ENCODE peak calls at places on chromosomes 16 and 17, in six cellular contexts. One of them, this sample, is unnamed. For H3K27me3, the result is how much of the 10 kb centered on the place peaks cover.

GRCh38 chr17:55420776-55421178 is 858 bp downstream of the MMD start:
- DNase-seq in tibial nerve: peak
- DNase-seq in IMR-90: no peak
- DNase-seq in right lobe of liver: peak
- DNase-seq in breast epithelium: peak
- DNase-seq in esophagus squamous epithelium: no peak
- DNase-seq in this sample: peak

GRCh38 chr17:62109378-62109902 is 44.4 kb upstream of the MED13 start:
- DNase-seq in tibial nerve: no peak
- DNase-seq in IMR-90: peak
- DNase-seq in right lobe of liver: peak
- DNase-seq in breast epithelium: no peak
- DNase-seq in esophagus squamous epithelium: no peak
- DNase-seq in this sample: peak

GRCh38 chr16:76639685-76640289 is 362.6 kb downstream of the CNTNAP4 start:
- DNase-seq in tibial nerve: no peak
- DNase-seq in IMR-90: peak
- DNase-seq in right lobe of liver: peak
- DNase-seq in breast epithelium: no peak
- DNase-seq in esophagus squamous epithelium: no peak
- DNase-seq in this sample: no peak

GRCh38 chr16:51151435-51151950 is 423 bp upstream of the SALL1 start:
- DNase-seq in tibial nerve: no peak
- DNase-seq in IMR-90: peak
- DNase-seq in right lobe of liver: peak
- DNase-seq in breast epithelium: no peak
- DNase-seq in esophagus squamous epithelium: no peak
- DNase-seq in this sample: peak

GRCh38 chr16:20740901-20741491 is 622 bp downstream of the THUMPD1 start:
- DNase-seq in tibial nerve: peak
- DNase-seq in IMR-90: peak
- DNase-seq in right lobe of liver: peak
- DNase-seq in breast epithelium: peak
- DNase-seq in esophagus squamous epithelium: peak
- DNase-seq in this sample: peak

GRCh38 chr16:30539000-30539964 is 4.6 kb upstream of the ZNF747 start:
- DNase-seq in tibial nerve: no peak
- DNase-seq in IMR-90: no peak
- DNase-seq in right lobe of liver: no peak
- DNase-seq in breast epithelium: no peak
- DNase-seq in esophagus squamous epithelium: no peak
- DNase-seq in this sample: no peak

GRCh38 chr16:77789646-77790370 is 1.4 kb downstream of the VAT1L start:
- DNase-seq in tibial nerve: no peak
- DNase-seq in IMR-90: no peak
- DNase-seq in right lobe of liver: no peak
- DNase-seq in breast epithelium: no peak
- DNase-seq in esophagus squamous epithelium: no peak
- DNase-seq in this sample: no peak

GRCh38 chr17:71234349-71234748 is 886.5 kb upstream of the SOX9 start:
- DNase-seq in tibial nerve: no peak
- DNase-seq in IMR-90: no peak
- DNase-seq in right lobe of liver: no peak
- DNase-seq in breast epithelium: no peak
- DNase-seq in esophagus squamous epithelium: no peak
- DNase-seq in this sample: no peak

GRCh38 chr17:67994827-67995567 is 1.3 kb downstream of the C17orf58 start:
- DNase-seq in tibial nerve: no peak
- DNase-seq in IMR-90: peak
- DNase-seq in right lobe of liver: peak
- DNase-seq in breast epithelium: no peak
- DNase-seq in esophagus squamous epithelium: no peak
- DNase-seq in this sample: no peak

GRCh38 chr17:1912146-1912545 is 82.3 kb downstream of the RPA1 start:
- DNase-seq in tibial nerve: no peak
- DNase-seq in IMR-90: no peak
- DNase-seq in right lobe of liver: no peak
- DNase-seq in breast epithelium: no peak
- DNase-seq in esophagus squamous epithelium: no peak
- DNase-seq in this sample: no peak
- H3K27me3 ChIP-seq in tibial nerve: half or more
- H3K27me3 ChIP-seq in IMR-90: half or more
- H3K27me3 ChIP-seq in right lobe of liver: under half
- H3K27me3 ChIP-seq in breast epithelium: under half
- H3K27me3 ChIP-seq in esophagus squamous epithelium: under half
- H3K27me3 ChIP-seq in this sample: under half

GRCh38 chr17:64777413-64778101 is 115.5 kb upstream of the SMURF2 start:
- DNase-seq in tibial nerve: no peak
- DNase-seq in IMR-90: no peak
- DNase-seq in right lobe of liver: no peak
- DNase-seq in breast epithelium: no peak
- DNase-seq in esophagus squamous epithelium: no peak
- DNase-seq in this sample: no peak
- H3K4me3 ChIP-seq in tibial nerve: peak
- H3K4me3 ChIP-seq in IMR-90: no peak
- H3K4me3 ChIP-seq in right lobe of liver: no peak
- H3K4me3 ChIP-seq in breast epithelium: peak
- H3K4me3 ChIP-seq in esophagus squamous epithelium: peak
- H3K4me3 ChIP-seq in this sample: peak

GRCh38 chr16:8831450-8832382 is 34.1 kb downstream of the PMM2 start:
- DNase-seq in tibial nerve: no peak
- DNase-seq in IMR-90: no peak
- DNase-seq in right lobe of liver: no peak
- DNase-seq in breast epithelium: no peak
- DNase-seq in esophagus squamous epithelium: no peak
- DNase-seq in this sample: no peak
- TF ChIP-seq POLR2A in tibial nerve: no peak
- TF ChIP-seq POLR2A in IMR-90: no peak
- TF ChIP-seq POLR2A in right lobe of liver: no peak
- TF ChIP-seq POLR2A in breast epithelium: no peak
- TF ChIP-seq POLR2A in esophagus squamous epithelium: no peak
- TF ChIP-seq POLR2A in this sample: no peak

GRCh38 chr17:8072339-8072726 is 15.2 kb downstream of the ALOX12B start:
- DNase-seq in tibial nerve: no peak
- DNase-seq in IMR-90: no peak
- DNase-seq in right lobe of liver: no peak
- DNase-seq in breast epithelium: no peak
- DNase-seq in esophagus squamous epithelium: no peak
- DNase-seq in this sample: no peak

GRCh38 chr17:8075574-8076342 is 11.8 kb downstream of the ALOX12B start:
- DNase-seq in tibial nerve: no peak
- DNase-seq in IMR-90: no peak
- DNase-seq in right lobe of liver: no peak
- DNase-seq in breast epithelium: no peak
- DNase-seq in esophagus squamous epithelium: no peak
- DNase-seq in this sample: no peak

GRCh38 chr17:8075081-8075480 is 12.4 kb downstream of the ALOX12B start:
- DNase-seq in tibial nerve: no peak
- DNase-seq in IMR-90: no peak
- DNase-seq in right lobe of liver: no peak
- DNase-seq in breast epithelium: no peak
- DNase-seq in esophagus squamous epithelium: no peak
- DNase-seq in this sample: no peak

GRCh38 chr17:8072727-8073461 is 14.6 kb downstream of the ALOX12B start:
- DNase-seq in tibial nerve: no peak
- DNase-seq in IMR-90: no peak
- DNase-seq in right lobe of liver: no peak
- DNase-seq in breast epithelium: no peak
- DNase-seq in esophagus squamous epithelium: no peak
- DNase-seq in this sample: no peak

GRCh38 chr17:8073627-8074485 is 13.7 kb downstream of the ALOX12B start:
- DNase-seq in tibial nerve: no peak
- DNase-seq in IMR-90: peak
- DNase-seq in right lobe of liver: peak
- DNase-seq in breast epithelium: peak
- DNase-seq in esophagus squamous epithelium: no peak
- DNase-seq in this sample: peak
- H3K27me3 ChIP-seq in tibial nerve: half or more
- H3K27me3 ChIP-seq in IMR-90: half or more
- H3K27me3 ChIP-seq in right lobe of liver: under half
- H3K27me3 ChIP-seq in breast epithelium: under half
- H3K27me3 ChIP-seq in esophagus squamous epithelium: under half
- H3K27me3 ChIP-seq in this sample: under half

DNA sequence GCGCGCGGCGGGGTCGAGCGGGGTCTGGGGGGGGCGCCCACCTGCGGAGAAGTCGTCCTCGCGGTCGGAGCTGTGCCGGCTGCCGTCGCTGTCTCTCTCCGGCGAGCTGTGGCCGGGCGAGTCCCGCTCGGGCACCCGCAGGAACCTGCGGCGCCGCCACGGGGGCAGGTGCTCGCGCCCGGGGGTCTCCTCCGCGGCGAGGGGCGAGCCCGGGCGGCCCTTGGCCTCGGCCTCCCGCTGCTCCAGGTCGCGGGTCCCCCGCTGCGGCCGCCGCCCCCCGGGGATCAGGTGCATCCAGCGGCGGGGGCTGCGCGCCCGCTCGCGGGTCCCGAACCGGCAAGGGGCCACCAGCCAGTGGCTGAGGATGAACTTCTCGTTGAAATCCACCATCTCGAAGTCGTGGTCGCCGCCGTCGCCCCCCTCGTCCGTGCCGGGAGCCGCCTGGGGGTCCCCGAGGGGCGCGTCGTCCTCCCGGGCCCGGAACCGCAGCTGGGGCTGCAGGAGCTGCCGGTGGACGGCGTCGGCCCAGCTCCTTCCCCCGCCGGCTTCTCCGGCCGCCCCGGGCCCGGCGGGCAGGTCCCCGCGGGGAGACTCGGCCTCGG is 41.4 kb upstream of the BHLHA9 start:
- DNase-seq in tibial nerve: no peak
- DNase-seq in IMR-90: no peak
- DNase-seq in right lobe of liver: no peak
- DNase-seq in breast epithelium: no peak
- DNase-seq in esophagus squamous epithelium: no peak
- DNase-seq in this sample: no peak
- H3K4me3 ChIP-seq in tibial nerve: peak
- H3K4me3 ChIP-seq in IMR-90: no peak
- H3K4me3 ChIP-seq in right lobe of liver: peak
- H3K4me3 ChIP-seq in breast epithelium: peak
- H3K4me3 ChIP-seq in esophagus squamous epithelium: peak
- H3K4me3 ChIP-seq in this sample: peak

GRCh38 chr16:84728853-84729424 is 29.1 kb downstream of the USP10 start:
- DNase-seq in tibial nerve: no peak
- DNase-seq in IMR-90: no peak
- DNase-seq in right lobe of liver: peak
- DNase-seq in breast epithelium: no peak
- DNase-seq in esophagus squamous epithelium: no peak
- DNase-seq in this sample: no peak
- TF ChIP-seq POLR2A in tibial nerve: no peak
- TF ChIP-seq POLR2A in IMR-90: no peak
- TF ChIP-seq POLR2A in right lobe of liver: no peak
- TF ChIP-seq POLR2A in breast epithelium: no peak
- TF ChIP-seq POLR2A in esophagus squamous epithelium: no peak
- TF ChIP-seq POLR2A in this sample: no peak

GRCh38 chr17:29021251-29021650 is 15.4 kb upstream of the SEZ6 start:
- DNase-seq in tibial nerve: no peak
- DNase-seq in IMR-90: no peak
- DNase-seq in right lobe of liver: no peak
- DNase-seq in breast epithelium: no peak
- DNase-seq in esophagus squamous epithelium: no peak
- DNase-seq in this sample: no peak
- H3K27me3 ChIP-seq in tibial nerve: half or more
- H3K27me3 ChIP-seq in IMR-90: half or more
- H3K27me3 ChIP-seq in right lobe of liver: under half
- H3K27me3 ChIP-seq in breast epithelium: under half
- H3K27me3 ChIP-seq in esophagus squamous epithelium: under half
- H3K27me3 ChIP-seq in this sample: under half

GRCh38 chr17:20072692-20072992 is 63.5 kb downstream of the SPECC1 start:
- DNase-seq in tibial nerve: no peak
- DNase-seq in IMR-90: no peak
- DNase-seq in right lobe of liver: no peak
- DNase-seq in breast epithelium: no peak
- DNase-seq in esophagus squamous epithelium: no peak
- DNase-seq in this sample: no peak
- H3K4me3 ChIP-seq in tibial nerve: no peak
- H3K4me3 ChIP-seq in IMR-90: no peak
- H3K4me3 ChIP-seq in right lobe of liver: no peak
- H3K4me3 ChIP-seq in breast epithelium: no peak
- H3K4me3 ChIP-seq in esophagus squamous epithelium: no peak
- H3K4me3 ChIP-seq in this sample: no peak

DNA sequence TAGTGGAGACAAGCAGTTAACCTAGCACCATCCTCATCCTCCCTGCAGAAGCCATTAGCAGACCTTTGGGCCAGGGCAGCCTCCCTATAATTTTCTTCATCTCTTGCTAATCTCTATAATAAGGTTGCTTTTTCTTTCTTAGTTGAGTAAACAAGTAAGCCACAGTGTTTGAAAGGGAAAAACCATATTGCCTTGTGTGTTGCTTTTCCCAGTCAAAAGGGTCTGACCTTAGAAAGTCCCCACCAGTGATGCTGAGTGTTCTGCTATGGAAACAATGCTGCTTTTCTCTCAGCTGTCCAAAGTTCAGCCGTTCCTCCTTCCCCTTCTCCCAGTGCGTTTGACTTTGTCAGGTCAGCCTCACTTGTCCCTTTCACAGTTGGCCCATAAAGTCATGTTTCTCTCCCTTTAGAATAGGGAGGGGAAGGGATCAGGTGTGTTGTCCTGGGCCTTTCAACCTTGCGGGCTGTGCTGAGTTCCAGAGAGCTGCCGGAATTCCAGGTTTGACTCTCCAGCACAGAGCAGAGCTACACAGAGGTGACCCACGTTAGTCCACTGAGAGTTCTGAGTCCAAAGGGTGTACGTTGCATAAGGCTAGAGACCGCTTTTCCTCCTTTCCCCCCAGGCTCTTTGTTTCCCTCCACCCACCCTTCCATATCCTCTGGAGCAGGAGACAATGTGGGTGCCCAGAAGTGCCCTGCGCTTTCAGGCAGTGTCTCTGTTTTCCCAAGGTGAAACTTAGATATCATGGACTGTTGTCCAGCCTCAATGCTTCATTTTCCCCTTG is 15.9 kb upstream of the CLEC18C start:
- DNase-seq in tibial nerve: no peak
- DNase-seq in IMR-90: no peak
- DNase-seq in right lobe of liver: no peak
- DNase-seq in breast epithelium: no peak
- DNase-seq in esophagus squamous epithelium: no peak
- DNase-seq in this sample: peak
- TF ChIP-seq POLR2A in tibial nerve: no peak
- TF ChIP-seq POLR2A in IMR-90: no peak
- TF ChIP-seq POLR2A in right lobe of liver: no peak
- TF ChIP-seq POLR2A in breast epithelium: no peak
- TF ChIP-seq POLR2A in esophagus squamous epithelium: no peak
- TF ChIP-seq POLR2A in this sample: no peak

DNA sequence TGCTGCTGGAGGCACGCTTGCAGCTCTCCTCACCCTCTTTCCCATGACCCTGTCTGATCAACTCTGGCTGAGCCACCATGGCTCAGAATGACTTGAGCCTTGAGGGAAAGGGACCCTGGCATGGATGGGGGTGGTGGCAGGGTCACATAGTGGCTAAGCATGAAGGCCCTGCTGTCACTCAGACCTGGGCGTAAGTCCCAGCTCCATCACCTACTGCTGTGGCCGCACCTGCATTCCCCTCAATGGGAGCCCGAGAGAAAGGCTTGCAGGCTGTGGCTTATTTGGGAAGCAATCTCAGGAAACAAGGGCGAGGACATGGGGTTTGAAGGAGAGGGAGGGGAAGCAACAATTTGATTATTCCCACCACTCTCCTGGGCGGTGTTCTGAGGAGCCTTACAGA is 17.7 kb upstream of the RAP1GAP2 start:
- DNase-seq in tibial nerve: no peak
- DNase-seq in IMR-90: no peak
- DNase-seq in right lobe of liver: no peak
- DNase-seq in breast epithelium: no peak
- DNase-seq in esophagus squamous epithelium: no peak
- DNase-seq in this sample: no peak
- H3K27me3 ChIP-seq in tibial nerve: half or more
- H3K27me3 ChIP-seq in IMR-90: under half
- H3K27me3 ChIP-seq in right lobe of liver: under half
- H3K27me3 ChIP-seq in breast epithelium: under half
- H3K27me3 ChIP-seq in esophagus squamous epithelium: under half
- H3K27me3 ChIP-seq in this sample: under half